ENCODE peak calls at places on chromosomes 2 and 18, in five cellular contexts. R is cardiac fibroblast; U is stimulated activated effector memory CD8-positive, alpha-beta T cell treated with anti-CD3 and anti-CD28 coated beads, Interleukin-12 subunit alpha, Interleukin-12 subunit beta, amount 100 ng/mL, for 72 hours; V is GF-D8; A is fibroblast of lung. D is an unnamed sample.

GRCh38 chr18:46621111-46621766 is 35.8 kb downstream of the LOXHD1 start:
- DNase-seq in U (peak; percentile 44), A (no peak), R (no peak), V (no peak), D (no peak)

GRCh38 chr2:85797959-85798358 is 44.2 kb downstream of the ATOH8 start:
- DNase-seq in R (peak; percentile 71), U (no peak), A (no peak), V (no peak), D (no peak)

GRCh38 chr18:11454021-11454420 is 155.4 kb upstream of the SLC35G4 start:
- DNase-seq in V (no peak), R (no peak), A (no peak), U (no peak), D (no peak)

GRCh38 chr2:121529439-121530209 is 1.1 kb upstream of the RNU4ATAC start:
- DNase-seq in R (peak; percentile 64), A (peak; percentile 68), U (no peak), V (peak; percentile 16), D (peak; percentile 4)

GRCh38 chr2:50143822-50144575 is 887.9 kb downstream of the NRXN1 start:
- DNase-seq in V (no peak), A (peak; percentile 28), R (peak; percentile 70), U (no peak), D (no peak)

GRCh38 chr2:190791983-190792575 is 88.5 kb upstream of the GLS start:
- DNase-seq in R (no peak), U (no peak), A (no peak), V (no peak), D (no peak)

GRCh38 chr2:151175857-151176256 is 85.8 kb downstream of the RBM43 start:
- DNase-seq in U (no peak), R (no peak), V (no peak), A (no peak), D (no peak)

GRCh38 chr2:104501929-104502328 is 352.0 kb upstream of the POU3F3 start:
- DNase-seq in A (no peak), V (no peak), U (no peak), R (no peak), D (no peak)

GRCh38 chr2:31319391-31320175 is 85.6 kb downstream of the EHD3 start:
- DNase-seq in A (no peak), V (peak; percentile 94), U (peak; percentile 59), R (peak; percentile 53), D (peak; percentile 4)

GRCh38 chr18:47635416-47635815 is 295.0 kb downstream of the SMAD2 start:
- DNase-seq in V (no peak), R (no peak), A (no peak), U (no peak), D (no peak)

D was measured in GM18507.